ENCODE peak calls at places on chromosome 11, in four cellular contexts. L, I, R and J are unnamed samples.

GRCh38 chr11:6655020-6655789 is 404 bp downstream of the DCHS1 start:
- DNase-seq in R (peak), L (peak), I (no peak), J (no peak)

GRCh38 chr11:128174465-128175101 is 412.8 kb downstream of the ETS1 start:
- DNase-seq in R (peak), I (no peak), L (peak), J (no peak)

GRCh38 chr11:802693-803466 is 2.2 kb downstream of the PIDD1 start:
- DNase-seq in L (no peak), I (no peak), R (no peak), J (no peak)

GRCh38 chr11:14118047-14118446 is 155.5 kb downstream of the SPON1 start:
- DNase-seq in L (no peak), R (no peak), I (no peak), J (no peak)

GRCh38 chr11:60950024-60950423 is 2.0 kb downstream of the SLC15A3 start:
- DNase-seq in L (no peak), I (no peak), R (no peak), J (no peak)

GRCh38 chr11:17218403-17218802 is 10.6 kb upstream of the PIK3C2A start:
- DNase-seq in R (no peak), L (no peak), I (no peak), J (no peak)

GRCh38 chr11:121048464-121049233 is 24.7 kb downstream of the TBCEL start:
- DNase-seq in R (no peak), I (peak), L (no peak), J (no peak)

GRCh38 chr11:126113515-126113957 is 50.9 kb upstream of the CDON start:
- DNase-seq in I (peak), R (peak), L (peak), J (no peak)

GRCh38 chr11:96215094-96215782 is 127.8 kb downstream of the MAML2 start:
- DNase-seq in R (no peak), I (no peak), L (no peak), J (peak)

GRCh38 chr11:116364357-116364756 is 408.4 kb downstream of the BUD13 start:
- DNase-seq in L (no peak), I (no peak), R (no peak), J (peak)

GRCh38 chr11:64722141-64723050 is 601 bp downstream of the NRXN2 start:
- DNase-seq in L (no peak), I (no peak), R (no peak), J (no peak)

GRCh38 chr11:20544536-20545237 is 54.7 kb upstream of the SLC6A5 start:
- DNase-seq in R (no peak), I (no peak), L (no peak), J (no peak)

GRCh38 chr11:89182773-89183172 is 5.1 kb downstream of the TYR start:
- DNase-seq in R (no peak), I (peak), L (no peak), J (no peak)

GRCh38 chr11:75900848-75901247 is 85.8 kb downstream of the UVRAG start:
- DNase-seq in I (no peak), R (no peak), L (no peak), J (no peak)

GRCh38 chr11:7577883-7578242 is 64.1 kb downstream of the PPFIBP2 start:
- DNase-seq in L (no peak), I (no peak), R (peak), J (peak)

GRCh38 chr11:35166369-35167360 is 27.7 kb downstream of the CD44 start:
- DNase-seq in L (no peak), R (no peak), I (peak), J (peak)

GRCh38 chr11:74014880-74015279 is 6.0 kb upstream of the UCP3 start:
- DNase-seq in I (no peak), L (no peak), R (no peak), J (peak)

GRCh38 chr11:79434263-79434662 is 6.6 kb downstream of the TENM4 start:
- DNase-seq in R (no peak), I (no peak), L (no peak), J (no peak)

GRCh38 chr11:63914896-63915681 is 1.9 kb downstream of the RCOR2 start:
- DNase-seq in I (no peak), L (no peak), R (no peak), J (no peak)

GRCh38 chr11:16981651-16982194 is 32.5 kb downstream of the PLEKHA7 start:
- DNase-seq in I (peak), R (peak), L (no peak), J (no peak)

GRCh38 chr11:72954860-72955259 is 140.6 kb downstream of the ATG16L2 start:
- DNase-seq in R (no peak), L (peak), I (no peak), J (no peak)

GRCh38 chr11:117950999-117951961 is 22.1 kb upstream of the TMPRSS13 start:
- DNase-seq in R (no peak), I (no peak), L (no peak), J (no peak)